ENCODE peak calls at places on chromosomes 12 and 14, in six cellular contexts. S is neural crest cell, A is uterus, H is A673, T is endothelial cell, D is gastrocnemius medialis. B is an unnamed sample.

GRCh38 chr14:100890044-100890443 is 13.5 kb downstream of the RTL1 start:
- DNase-seq in S (no peak), A (peak), H (no peak), T (no peak), D (no peak), B (no peak)

GRCh38 chr12:48601013-48601756 is 31.3 kb upstream of the LALBA start:
- DNase-seq in S (peak), A (no peak), H (peak), T (no peak), D (no peak), B (peak)

GRCh38 chr14:72742682-72743195 is 151.2 kb downstream of the DPF3 start:
- DNase-seq in S (no peak), A (no peak), H (no peak), T (no peak), D (no peak), B (no peak)

GRCh38 chr14:59360923-59361794 is 104.0 kb downstream of the GPR135 start:
- DNase-seq in S (no peak), A (peak), H (peak), T (no peak), D (peak), B (peak)

GRCh38 chr14:62015945-62016344 is 253.7 kb downstream of the SNAPC1 start:
- DNase-seq in S (no peak), A (no peak), H (peak), T (no peak), D (no peak), B (peak)

GRCh38 chr12:52980096-52980694 is 26.1 kb upstream of the EIF4B start:
- DNase-seq in S (no peak), A (no peak), H (no peak), T (no peak), D (no peak), B (no peak)

GRCh38 chr12:69966409-69966808 is 141.4 kb downstream of the MYRFL start:
- DNase-seq in S (no peak), A (peak), H (peak), T (peak), D (peak), B (no peak)

GRCh38 chr14:103600503-103600902 is 28.5 kb upstream of the KLC1 start:
- DNase-seq in S (no peak), A (no peak), H (no peak), T (no peak), D (no peak), B (no peak)

GRCh38 chr12:56637621-56638020 is 7.5 kb upstream of the BAZ2A start:
- DNase-seq in S (no peak), A (no peak), H (no peak), T (no peak), D (no peak), B (no peak)

GRCh38 chr12:51528852-51529545 is 62.0 kb upstream of the SCN8A start:
- DNase-seq in S (no peak), A (no peak), H (no peak), T (no peak), D (no peak), B (peak)

GRCh38 chr12:73863541-73863940 is 674.1 kb upstream of the ATXN7L3B start:
- DNase-seq in S (no peak), A (no peak), H (peak), T (no peak), D (no peak), B (peak)

GRCh38 chr12:38921025-38921677 is 15.8 kb upstream of the CPNE8 start:
- DNase-seq in S (peak), A (no peak), H (peak), T (peak), D (no peak), B (peak)

GRCh38 chr12:68611094-68611818 is 557 bp downstream of the RAP1B start:
- DNase-seq in S (peak), A (peak), H (peak), T (peak), D (peak), B (peak)

GRCh38 chr12:54463034-54463433 is 10.4 kb downstream of the GTSF1 start:
- DNase-seq in S (no peak), A (peak), H (no peak), T (no peak), D (peak), B (peak)

GRCh38 chr12:116779597-116779996 is 41.5 kb downstream of the RNFT2 start:
- DNase-seq in S (no peak), A (no peak), H (no peak), T (no peak), D (no peak), B (no peak)

GRCh38 chr14:95134304-95134933 is 22.9 kb downstream of the DICER1 start:
- DNase-seq in S (no peak), A (no peak), H (no peak), T (no peak), D (no peak), B (no peak)

GRCh38 chr12:14164266-14164665 is 182.9 kb upstream of the GRIN2B start:
- DNase-seq in S (no peak), A (no peak), H (peak), T (no peak), D (no peak), B (no peak)

GRCh38 chr14:64279719-64280668 is 14.2 kb downstream of the ESR2 start:
- DNase-seq in S (no peak), A (no peak), H (no peak), T (no peak), D (no peak), B (no peak)

GRCh38 chr12:28222959-28223662 is 32.9 kb downstream of the CCDC91 start:
- DNase-seq in S (no peak), A (no peak), H (no peak), T (no peak), D (no peak), B (no peak)

GRCh38 chr14:22699801-22700564 is 55.8 kb upstream of the OR6J1 start:
- DNase-seq in S (no peak), A (no peak), H (no peak), T (no peak), D (no peak), B (peak)

GRCh38 chr12:50268482-50268881 is 14.8 kb downstream of the LIMA1 start:
- DNase-seq in S (no peak), A (no peak), H (no peak), T (no peak), D (no peak), B (no peak)

GRCh38 chr12:69355363-69356035 is 4.0 kb upstream of the YEATS4 start:
- DNase-seq in S (no peak), A (no peak), H (no peak), T (no peak), D (no peak), B (no peak)

GRCh38 chr12:47408171-47408871 is 297.5 kb downstream of the RPAP3 start:
- DNase-seq in S (no peak), A (no peak), H (no peak), T (peak), D (no peak), B (no peak)

GRCh38 chr12:112900298-112901145 is 6.2 kb upstream of the OAS1 start:
- DNase-seq in S (peak), A (no peak), H (peak), T (peak), D (no peak), B (peak)

GRCh38 chr14:68692216-68692615 is 100.7 kb downstream of the ZFP36L1 start:
- DNase-seq in S (no peak), A (peak), H (no peak), T (no peak), D (no peak), B (no peak)

GRCh38 chr12:108116254-108116653 is 12.8 kb upstream of the WSCD2 start:
- DNase-seq in S (no peak), A (no peak), H (no peak), T (no peak), D (no peak), B (no peak)

GRCh38 chr14:51545396-51545795 is 106.3 kb upstream of the FRMD6 start:
- DNase-seq in S (no peak), A (no peak), H (no peak), T (no peak), D (no peak), B (no peak)

GRCh38 chr14:61128382-61129167 is 147.5 kb downstream of the SLC38A6 start:
- DNase-seq in S (no peak), A (no peak), H (no peak), T (no peak), D (no peak), B (no peak)

DNA sequence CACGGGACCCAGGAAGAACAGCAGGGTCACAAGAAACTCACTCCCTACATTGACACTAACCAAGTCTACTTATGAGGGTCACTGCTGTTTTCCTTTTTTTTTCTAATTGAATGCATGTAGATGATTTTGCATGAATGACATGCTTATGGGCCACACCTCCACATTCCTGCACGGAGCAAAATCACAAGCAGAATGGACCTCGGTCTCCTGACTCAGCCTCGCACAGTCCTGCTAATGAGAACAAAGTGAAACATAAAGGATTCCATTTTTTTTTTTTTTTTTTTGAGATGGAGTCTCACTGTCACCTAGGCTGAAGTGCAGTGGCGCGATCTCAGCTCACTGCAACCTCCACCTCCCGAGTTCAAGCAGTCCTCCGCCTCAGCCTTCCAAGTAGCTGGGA is 12.3 kb downstream of the SCARB1 start:
- DNase-seq in S (no peak), A (no peak), H (no peak), T (no peak), D (no peak), B (no peak)
- TF ChIP-seq CTCF in S (no peak), A (no peak), H (no peak), T (no peak), D (no peak), B (no peak)

GRCh38 chr12:121845699-121846098 is 13.0 kb downstream of the HPD start:
- DNase-seq in S (no peak), A (no peak), H (no peak), T (no peak), D (no peak), B (no peak)

GRCh38 chr12:121849211-121849610 is 9.4 kb downstream of the HPD start:
- DNase-seq in S (no peak), A (no peak), H (no peak), T (no peak), D (no peak), B (no peak)

GRCh38 chr12:121849660-121850059 is 9.0 kb downstream of the HPD start:
- DNase-seq in S (no peak), A (no peak), H (no peak), T (no peak), D (no peak), B (no peak)
- TF ChIP-seq CTCF in S (no peak), A (no peak), H (no peak), T (no peak), D (no peak), B (peak)

GRCh38 chr12:6092784-6093722 is 31.4 kb downstream of the VWF start:
- DNase-seq in S (no peak), A (peak), H (no peak), T (no peak), D (peak), B (peak)
- TF ChIP-seq CTCF in S (no peak), A (no peak), H (no peak), T (no peak), D (no peak), B (peak)

GRCh38 chr14:67526676-67527459 is 6.2 kb upstream of the PLEKHH1 start:
- DNase-seq in S (peak), A (no peak), H (peak), T (peak), D (no peak), B (peak)
- TF ChIP-seq CTCF in S (peak), A (peak), H (peak), T (peak), D (peak), B (peak)

GRCh38 chr12:62911288-62911687 is 23.7 kb downstream of the PPM1H start:
- DNase-seq in S (no peak), A (no peak), H (no peak), T (no peak), D (no peak), B (no peak)
- TF ChIP-seq CTCF in S (no peak), A (no peak), H (no peak), T (no peak), D (no peak), B (no peak)